ENCODE peak calls at places on chromosomes 7 and 10, in five cellular contexts. M, O, D, Y and N are unnamed samples.

GRCh38 chr10:32189400-32190084 is 133.3 kb upstream of the KIF5B start:
- DNase-seq in O (no peak), D (no peak), M (peak; percentile 20), Y (no peak), N (peak; percentile 12)

GRCh38 chr10:93333278-93333978 is 148.7 kb downstream of the MYOF start:
- DNase-seq in M (peak; percentile 40), D (no peak), Y (no peak), O (no peak), N (no peak)

GRCh38 chr10:132439424-132440163 is 42.6 kb downstream of the PWWP2B start:
- DNase-seq in Y (no peak), O (no peak), M (no peak), D (no peak), N (no peak)

GRCh38 chr7:47379629-47380324 is 202.1 kb downstream of the TNS3 start:
- DNase-seq in M (peak; percentile 60), O (no peak), Y (peak; percentile 75), D (peak; percentile 81), N (peak; percentile 24)

GRCh38 chr10:110872145-110872983 is 636 bp downstream of the PDCD4 start:
- DNase-seq in O (peak; percentile 87), Y (peak; percentile 86), D (peak; percentile 83), M (peak; percentile 57), N (peak; percentile 62)

GRCh38 chr7:155700847-155701246 is 56.4 kb downstream of the RBM33 start:
- DNase-seq in Y (no peak), M (no peak), D (no peak), O (no peak), N (no peak)

GRCh38 chr10:85612833-85613232 is 753.8 kb downstream of the GRID1 start:
- DNase-seq in M (no peak), D (no peak), O (no peak), Y (peak; percentile 50), N (no peak)

GRCh38 chr10:72425133-72425532 is 70.4 kb upstream of the DNAJB12 start:
- DNase-seq in Y (no peak), M (no peak), D (no peak), O (no peak), N (no peak)

GRCh38 chr7:14899065-14899464 is 3.5 kb downstream of the DGKB start:
- DNase-seq in D (no peak), O (no peak), M (no peak), Y (no peak), N (no peak)

GRCh38 chr10:110860576-110861241 is 11.0 kb upstream of the PDCD4 start:
- DNase-seq in D (no peak), Y (no peak), M (peak; percentile 61), O (peak; percentile 58), N (no peak)

GRCh38 chr7:97342512-97342911 is 225.0 kb downstream of the SDHAF3 start:
- DNase-seq in M (no peak), D (no peak), Y (no peak), O (no peak), N (no peak)

GRCh38 chr7:150759479-150759878 is 22.3 kb downstream of the GIMAP5 start:
- DNase-seq in O (no peak), Y (no peak), M (no peak), D (no peak), N (no peak)

GRCh38 chr7:113131367-113131766 is 13.0 kb upstream of the SMIM30 start:
- DNase-seq in D (no peak), M (no peak), Y (no peak), O (no peak), N (no peak)

GRCh38 chr7:147298611-147299043 is 1182.0 kb downstream of the CNTNAP2 start:
- DNase-seq in M (no peak), O (no peak), Y (no peak), D (no peak), N (no peak)

GRCh38 chr10:24503627-24504320 is 219.9 kb downstream of the ARHGAP21 start:
- DNase-seq in O (no peak), M (peak; percentile 69), D (no peak), Y (no peak), N (peak; percentile 45)

GRCh38 chr7:108408294-108409004 is 47.8 kb downstream of the NRCAM start:
- DNase-seq in Y (no peak), M (no peak), O (no peak), D (no peak), N (no peak)

GRCh38 chr10:130924138-130924819 is 387.2 kb downstream of the TCERG1L start:
- DNase-seq in M (no peak), O (no peak), Y (no peak), D (no peak), N (peak; percentile 62)

GRCh38 chr7:98921608-98922372 is 43.5 kb downstream of the TRRAP start:
- DNase-seq in O (no peak), M (no peak), Y (no peak), D (no peak), N (no peak)

GRCh38 chr10:113681533-113682470 is 2.1 kb downstream of the CASP7 start:
- DNase-seq in D (no peak), O (no peak), Y (no peak), M (no peak), N (no peak)

GRCh38 chr10:71512213-71512745 is 115.6 kb downstream of the CDH23 start:
- DNase-seq in M (no peak), O (no peak), D (no peak), Y (no peak), N (no peak)

GRCh38 chr7:1839701-1840100 is 169.6 kb downstream of the ELFN1 start:
- DNase-seq in O (no peak), M (no peak), Y (peak; percentile 58), D (peak; percentile 21), N (no peak)

GRCh38 chr10:3045471-3046209 is 21.7 kb upstream of the PFKP start:
- DNase-seq in M (peak; percentile 45), D (peak; percentile 82), Y (peak; percentile 93), O (no peak), N (peak; percentile 24)

GRCh38 chr10:71693377-71693776 is 26.2 kb downstream of the C10orf105 start:
- DNase-seq in O (no peak), M (peak; percentile 33), Y (no peak), D (no peak), N (no peak)

GRCh38 chr7:38584443-38585210 is 46.5 kb downstream of the AMPH start:
- DNase-seq in M (peak; percentile 5), Y (no peak), D (no peak), O (no peak), N (no peak)

GRCh38 chr7:50335795-50336754 is 31.6 kb downstream of the IKZF1 start:
- DNase-seq in O (peak; percentile 84), Y (no peak), D (no peak), M (no peak), N (no peak)

GRCh38 chr10:4812952-4813351 is 13.1 kb upstream of the AKR1E2 start:
- DNase-seq in Y (no peak), M (peak; percentile 85), D (no peak), O (no peak), N (no peak)

GRCh38 chr10:95327367-95327766 is 36.6 kb upstream of the PDLIM1 start:
- DNase-seq in O (no peak), M (peak; percentile 68), Y (no peak), D (no peak), N (no peak)

GRCh38 chr7:5638994-5639393 is 142.5 kb downstream of the RNF216 start:
- DNase-seq in D (no peak), Y (no peak), M (no peak), O (no peak), N (no peak)

GRCh38 chr7:128867842-128868623 is 5.4 kb downstream of the ATP6V1F start:
- DNase-seq in Y (no peak), O (no peak), D (no peak), M (peak; percentile 92), N (no peak)

GRCh38 chr7:128871050-128871449 is 8.4 kb downstream of the ATP6V1F start:
- DNase-seq in M (no peak), Y (no peak), O (no peak), D (no peak), N (no peak)

GRCh38 chr7:128868624-128869137 is 6.0 kb downstream of the ATP6V1F start:
- DNase-seq in O (no peak), M (no peak), D (no peak), Y (no peak), N (no peak)

GRCh38 chr7:128869944-128870285 is 7.3 kb downstream of the ATP6V1F start:
- DNase-seq in M (no peak), Y (no peak), D (no peak), O (peak; percentile 14), N (no peak)

DNA sequence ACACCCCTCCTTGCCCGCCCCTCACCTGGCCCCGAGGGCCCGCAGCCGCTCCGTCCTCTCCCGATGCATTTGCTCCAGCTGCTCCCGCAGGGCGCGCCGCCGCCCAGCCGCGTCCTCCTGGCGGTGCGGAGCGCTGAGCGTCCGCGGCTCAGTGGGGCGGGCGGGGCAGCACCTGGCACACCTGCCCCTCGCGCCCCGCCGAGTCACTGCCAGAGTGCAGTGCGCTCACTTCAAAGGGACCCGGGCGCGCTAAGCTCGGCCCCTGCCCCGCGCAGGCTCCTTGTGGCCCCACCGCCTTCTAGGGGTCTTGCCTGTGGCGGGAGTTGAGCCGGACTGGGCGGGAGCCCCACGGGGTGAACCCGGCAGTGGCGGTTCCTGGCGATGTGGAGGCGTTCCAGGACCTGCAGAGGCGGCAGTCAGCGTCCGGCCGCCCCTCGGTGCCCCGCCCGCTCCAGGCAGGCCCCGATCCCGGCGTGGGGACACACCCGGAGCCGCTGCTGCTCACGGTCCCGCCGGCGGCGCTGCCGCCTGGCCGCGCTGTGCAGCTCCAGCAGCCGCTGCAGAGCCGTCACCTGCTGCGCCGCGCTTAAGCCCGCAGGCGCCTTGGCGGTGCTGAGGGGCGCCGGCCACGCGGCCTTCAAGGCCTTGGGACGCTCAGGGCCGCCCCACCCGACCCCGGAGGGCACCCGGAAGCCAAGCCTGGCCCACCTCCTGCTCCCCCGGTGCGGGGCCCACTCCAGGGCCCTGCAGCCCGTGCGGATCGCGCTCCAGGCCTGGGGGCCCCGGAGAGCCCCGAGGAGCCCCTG is 6.7 kb downstream of the ATP6V1F start:
- DNase-seq in M (no peak), Y (no peak), O (peak; percentile 56), D (peak; percentile 58), N (peak; percentile 48)
- TF ChIP-seq CTCF in M (peak; percentile 19), Y (peak; percentile 43), O (peak; percentile 13), D (peak; percentile 19), N (no peak)

GRCh38 chr10:73860050-73860491 is 14.3 kb downstream of the CAMK2G start:
- DNase-seq in M (no peak), O (no peak), D (no peak), Y (no peak), N (no peak)
- TF ChIP-seq CTCF in M (no peak), O (no peak), D (no peak), Y (no peak), N (no peak)

DNA sequence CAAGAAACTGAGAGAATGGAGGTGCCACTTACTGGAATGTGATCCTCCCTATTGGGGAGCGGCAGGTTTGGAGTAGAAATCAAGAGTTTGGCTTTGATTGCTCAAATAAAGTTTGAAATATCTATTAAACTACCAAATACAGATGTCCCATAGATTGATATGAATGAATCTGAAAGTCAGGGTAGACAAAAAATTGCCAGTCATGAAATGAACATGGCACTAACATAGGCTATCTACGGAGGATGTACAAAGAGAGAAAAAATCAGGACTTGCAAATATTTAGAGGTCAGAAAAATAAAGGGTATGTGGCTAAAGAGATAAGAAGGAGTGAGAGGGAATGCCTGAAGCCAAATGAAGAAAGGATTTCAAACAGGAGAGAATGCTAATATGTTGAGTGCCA is 119.9 kb downstream of the PCDH15 start:
- DNase-seq in M (no peak), O (no peak), D (no peak), Y (no peak), N (no peak)
- TF ChIP-seq CTCF in M (no peak), O (no peak), D (no peak), Y (no peak), N (no peak)

GRCh38 chr7:128031901-128032604 is 816 bp upstream of the LRRC4 start:
- DNase-seq in D (peak; percentile 72), Y (no peak), M (peak; percentile 88), O (peak; percentile 48), N (peak; percentile 44)
- TF ChIP-seq CTCF in D (peak; percentile 27), Y (no peak), M (peak; percentile 45), O (no peak), N (peak; percentile 37)